ENCODE peak calls at places on chromosome 4, in eight cellular contexts. One of them, this sample, is unnamed. For H3K4me1 and H3K27me3, the result is how much of the 10 kb centered on the place peaks cover.

GRCh38 chr4:186946682-186947294 is 223.1 kb upstream of the FAT1 start:
- DNase-seq in mesenchymal stem cell: peak
- DNase-seq in tibial artery: no peak
- DNase-seq in neuronal stem cell: no peak
- DNase-seq in CD4-positive, alpha-beta memory T cell: no peak
- DNase-seq in prostate gland: no peak
- DNase-seq in fibroblast of lung: no peak
- DNase-seq in GM23248: no peak
- DNase-seq in this sample: no peak

GRCh38 chr4:76639292-76639691 is 204.3 kb downstream of the SHROOM3 start:
- DNase-seq in mesenchymal stem cell: no peak
- DNase-seq in tibial artery: no peak
- DNase-seq in neuronal stem cell: no peak
- DNase-seq in CD4-positive, alpha-beta memory T cell: no peak
- DNase-seq in prostate gland: no peak
- DNase-seq in fibroblast of lung: no peak
- DNase-seq in GM23248: peak
- DNase-seq in this sample: no peak

GRCh38 chr4:137510866-137511265 is 21.4 kb downstream of the PCDH18 start:
- DNase-seq in mesenchymal stem cell: peak
- DNase-seq in tibial artery: no peak
- DNase-seq in neuronal stem cell: no peak
- DNase-seq in CD4-positive, alpha-beta memory T cell: no peak
- DNase-seq in prostate gland: no peak
- DNase-seq in fibroblast of lung: peak
- DNase-seq in GM23248: peak
- DNase-seq in this sample: no peak

GRCh38 chr4:99723555-99724450 is 66.2 kb upstream of the C4orf54 start:
- DNase-seq in mesenchymal stem cell: peak
- DNase-seq in tibial artery: peak
- DNase-seq in neuronal stem cell: no peak
- DNase-seq in CD4-positive, alpha-beta memory T cell: no peak
- DNase-seq in prostate gland: peak
- DNase-seq in fibroblast of lung: peak
- DNase-seq in GM23248: peak
- DNase-seq in this sample: no peak

GRCh38 chr4:112225157-112225556 is 6.4 kb upstream of the AP1AR start:
- DNase-seq in mesenchymal stem cell: peak
- DNase-seq in tibial artery: no peak
- DNase-seq in neuronal stem cell: no peak
- DNase-seq in CD4-positive, alpha-beta memory T cell: no peak
- DNase-seq in prostate gland: no peak
- DNase-seq in fibroblast of lung: no peak
- DNase-seq in GM23248: no peak
- DNase-seq in this sample: no peak

GRCh38 chr4:26173619-26174018 is 147.2 kb upstream of the RBPJ start:
- DNase-seq in mesenchymal stem cell: peak
- DNase-seq in tibial artery: no peak
- DNase-seq in neuronal stem cell: no peak
- DNase-seq in CD4-positive, alpha-beta memory T cell: no peak
- DNase-seq in prostate gland: no peak
- DNase-seq in fibroblast of lung: peak
- DNase-seq in GM23248: no peak
- DNase-seq in this sample: no peak

GRCh38 chr4:98262431-98262830 is 1.2 kb downstream of the RAP1GDS1 start:
- DNase-seq in mesenchymal stem cell: no peak
- DNase-seq in tibial artery: no peak
- DNase-seq in neuronal stem cell: no peak
- DNase-seq in CD4-positive, alpha-beta memory T cell: peak
- DNase-seq in prostate gland: no peak
- DNase-seq in fibroblast of lung: no peak
- DNase-seq in GM23248: peak
- DNase-seq in this sample: no peak

GRCh38 chr4:5036239-5036638 is 15.0 kb upstream of the STK32B start:
- DNase-seq in mesenchymal stem cell: peak
- DNase-seq in tibial artery: peak
- DNase-seq in neuronal stem cell: no peak
- DNase-seq in CD4-positive, alpha-beta memory T cell: no peak
- DNase-seq in prostate gland: no peak
- DNase-seq in fibroblast of lung: no peak
- DNase-seq in GM23248: peak
- DNase-seq in this sample: no peak

GRCh38 chr4:137070614-137071013 is 461.7 kb downstream of the PCDH18 start:
- DNase-seq in mesenchymal stem cell: no peak
- DNase-seq in tibial artery: no peak
- DNase-seq in neuronal stem cell: no peak
- DNase-seq in CD4-positive, alpha-beta memory T cell: no peak
- DNase-seq in prostate gland: no peak
- DNase-seq in fibroblast of lung: no peak
- DNase-seq in GM23248: no peak
- DNase-seq in this sample: no peak

GRCh38 chr4:53313510-53313909 is 52.4 kb downstream of the SCFD2 start:
- DNase-seq in mesenchymal stem cell: peak
- DNase-seq in tibial artery: no peak
- DNase-seq in neuronal stem cell: peak
- DNase-seq in CD4-positive, alpha-beta memory T cell: no peak
- DNase-seq in prostate gland: no peak
- DNase-seq in fibroblast of lung: peak
- DNase-seq in GM23248: no peak
- DNase-seq in this sample: no peak

GRCh38 chr4:128821151-128821550 is 11.7 kb downstream of the JADE1 start:
- DNase-seq in mesenchymal stem cell: no peak
- DNase-seq in tibial artery: no peak
- DNase-seq in neuronal stem cell: no peak
- DNase-seq in CD4-positive, alpha-beta memory T cell: no peak
- DNase-seq in prostate gland: no peak
- DNase-seq in fibroblast of lung: no peak
- DNase-seq in GM23248: no peak
- DNase-seq in this sample: no peak
- H3K4me1 ChIP-seq in mesenchymal stem cell: under half
- H3K4me1 ChIP-seq in tibial artery: under half
- H3K4me1 ChIP-seq in neuronal stem cell: under half
- H3K4me1 ChIP-seq in CD4-positive, alpha-beta memory T cell: half or more
- H3K4me1 ChIP-seq in prostate gland: under half
- H3K4me1 ChIP-seq in fibroblast of lung: under half
- H3K4me1 ChIP-seq in GM23248: half or more
- H3K4me1 ChIP-seq in this sample: under half

GRCh38 chr4:56532239-56532638 is 26.6 kb downstream of the ARL9 start:
- DNase-seq in mesenchymal stem cell: no peak
- DNase-seq in tibial artery: no peak
- DNase-seq in neuronal stem cell: no peak
- DNase-seq in CD4-positive, alpha-beta memory T cell: no peak
- DNase-seq in prostate gland: no peak
- DNase-seq in fibroblast of lung: no peak
- DNase-seq in GM23248: no peak
- DNase-seq in this sample: no peak

GRCh38 chr4:56531823-56532222 is 26.2 kb downstream of the ARL9 start:
- DNase-seq in mesenchymal stem cell: peak
- DNase-seq in tibial artery: no peak
- DNase-seq in neuronal stem cell: no peak
- DNase-seq in CD4-positive, alpha-beta memory T cell: no peak
- DNase-seq in prostate gland: no peak
- DNase-seq in fibroblast of lung: no peak
- DNase-seq in GM23248: peak
- DNase-seq in this sample: no peak

GRCh38 chr4:56530269-56531148 is 24.9 kb downstream of the ARL9 start:
- DNase-seq in mesenchymal stem cell: peak
- DNase-seq in tibial artery: peak
- DNase-seq in neuronal stem cell: peak
- DNase-seq in CD4-positive, alpha-beta memory T cell: peak
- DNase-seq in prostate gland: peak
- DNase-seq in fibroblast of lung: peak
- DNase-seq in GM23248: peak
- DNase-seq in this sample: peak

GRCh38 chr4:56535915-56536314 is 30.3 kb downstream of the ARL9 start:
- DNase-seq in mesenchymal stem cell: no peak
- DNase-seq in tibial artery: no peak
- DNase-seq in neuronal stem cell: no peak
- DNase-seq in CD4-positive, alpha-beta memory T cell: no peak
- DNase-seq in prostate gland: no peak
- DNase-seq in fibroblast of lung: no peak
- DNase-seq in GM23248: no peak
- DNase-seq in this sample: no peak

DNA sequence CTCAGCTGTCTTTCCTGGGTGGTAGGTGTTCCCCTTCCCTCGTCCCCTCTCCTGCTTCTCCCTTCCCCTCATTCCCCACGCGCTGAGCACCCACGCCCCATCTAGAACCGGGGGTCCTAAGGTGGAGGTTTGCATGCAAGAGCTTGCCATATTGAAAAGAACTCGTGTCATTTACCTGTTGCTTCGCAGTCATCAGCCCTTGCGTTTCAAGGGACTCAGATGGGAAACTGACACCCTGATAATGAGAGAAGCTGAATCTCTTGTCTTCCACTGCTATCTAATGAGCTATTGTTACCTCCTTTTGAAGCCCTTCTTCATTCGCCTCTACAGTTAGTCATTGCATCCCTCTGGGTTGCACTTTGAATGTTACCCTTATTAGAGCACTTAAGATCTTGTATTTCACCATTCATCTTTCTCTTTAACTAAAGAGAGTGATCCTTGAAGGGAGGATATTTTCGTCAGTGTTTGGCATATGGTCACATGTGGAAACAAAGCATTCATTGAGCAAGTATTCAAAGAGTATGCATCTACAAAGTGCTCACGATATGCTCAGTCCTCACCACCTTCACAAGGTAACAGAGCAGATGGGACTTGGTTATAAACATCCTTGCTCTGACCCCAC is 25.7 kb downstream of the ARL9 start:
- DNase-seq in mesenchymal stem cell: peak
- DNase-seq in tibial artery: no peak
- DNase-seq in neuronal stem cell: no peak
- DNase-seq in CD4-positive, alpha-beta memory T cell: no peak
- DNase-seq in prostate gland: no peak
- DNase-seq in fibroblast of lung: no peak
- DNase-seq in GM23248: peak
- DNase-seq in this sample: no peak
- H3K27me3 ChIP-seq in mesenchymal stem cell: under half
- H3K27me3 ChIP-seq in tibial artery: under half
- H3K27me3 ChIP-seq in neuronal stem cell: under half
- H3K27me3 ChIP-seq in CD4-positive, alpha-beta memory T cell: under half
- H3K27me3 ChIP-seq in prostate gland: under half
- H3K27me3 ChIP-seq in fibroblast of lung: under half
- H3K27me3 ChIP-seq in GM23248: under half
- H3K27me3 ChIP-seq in this sample: under half

GRCh38 chr4:57083107-57083506 is 27.1 kb downstream of the IGFBP7 start:
- DNase-seq in mesenchymal stem cell: no peak
- DNase-seq in tibial artery: no peak
- DNase-seq in neuronal stem cell: no peak
- DNase-seq in CD4-positive, alpha-beta memory T cell: no peak
- DNase-seq in prostate gland: no peak
- DNase-seq in fibroblast of lung: peak
- DNase-seq in GM23248: no peak
- DNase-seq in this sample: no peak

GRCh38 chr4:57084360-57084759 is 25.8 kb downstream of the IGFBP7 start:
- DNase-seq in mesenchymal stem cell: no peak
- DNase-seq in tibial artery: no peak
- DNase-seq in neuronal stem cell: no peak
- DNase-seq in CD4-positive, alpha-beta memory T cell: no peak
- DNase-seq in prostate gland: no peak
- DNase-seq in fibroblast of lung: no peak
- DNase-seq in GM23248: no peak
- DNase-seq in this sample: no peak

GRCh38 chr4:57080781-57081650 is 29.2 kb downstream of the IGFBP7 start:
- DNase-seq in mesenchymal stem cell: peak
- DNase-seq in tibial artery: no peak
- DNase-seq in neuronal stem cell: no peak
- DNase-seq in CD4-positive, alpha-beta memory T cell: no peak
- DNase-seq in prostate gland: peak
- DNase-seq in fibroblast of lung: peak
- DNase-seq in GM23248: peak
- DNase-seq in this sample: no peak

GRCh38 chr4:57078685-57079521 is 31.3 kb downstream of the IGFBP7 start:
- DNase-seq in mesenchymal stem cell: peak
- DNase-seq in tibial artery: no peak
- DNase-seq in neuronal stem cell: peak
- DNase-seq in CD4-positive, alpha-beta memory T cell: no peak
- DNase-seq in prostate gland: peak
- DNase-seq in fibroblast of lung: no peak
- DNase-seq in GM23248: no peak
- DNase-seq in this sample: no peak

DNA sequence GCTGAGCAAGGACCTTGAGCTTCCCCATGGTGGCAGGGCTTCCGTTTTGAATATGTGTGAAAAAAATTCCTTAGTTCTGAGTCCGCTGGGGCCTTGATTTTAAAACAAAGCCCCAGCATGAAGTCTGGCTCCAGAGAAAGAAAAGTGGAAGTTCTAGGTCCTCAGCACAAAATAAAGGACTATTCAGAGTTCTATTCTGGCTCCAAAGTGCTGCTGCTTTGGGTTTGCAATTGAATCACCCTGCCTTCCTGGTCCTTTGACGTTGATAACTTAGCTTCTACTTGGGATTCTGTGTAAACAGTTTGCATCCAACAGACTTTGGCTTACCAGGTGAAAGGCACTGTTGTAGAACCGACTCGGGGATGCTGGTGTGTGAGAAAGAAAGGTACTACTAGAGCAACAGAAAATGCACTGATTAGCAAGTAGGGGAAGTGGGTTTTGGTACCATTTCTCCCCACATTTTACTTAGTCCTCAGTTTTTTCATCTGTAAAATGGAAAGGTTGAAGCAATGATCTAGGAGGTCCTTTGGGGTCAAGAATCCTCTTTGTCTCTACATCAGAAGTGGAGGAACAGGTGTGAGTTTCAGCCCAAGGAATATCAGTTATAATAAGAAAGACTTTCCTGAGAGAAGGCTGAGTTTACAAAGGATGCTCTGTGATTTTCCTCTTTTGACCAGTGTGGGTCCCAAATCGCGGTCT is 28.4 kb downstream of the IGFBP7 start:
- DNase-seq in mesenchymal stem cell: no peak
- DNase-seq in tibial artery: no peak
- DNase-seq in neuronal stem cell: no peak
- DNase-seq in CD4-positive, alpha-beta memory T cell: no peak
- DNase-seq in prostate gland: no peak
- DNase-seq in fibroblast of lung: no peak
- DNase-seq in GM23248: no peak
- DNase-seq in this sample: no peak
- H3K4me1 ChIP-seq in mesenchymal stem cell: under half
- H3K4me1 ChIP-seq in tibial artery: under half
- H3K4me1 ChIP-seq in neuronal stem cell: under half
- H3K4me1 ChIP-seq in CD4-positive, alpha-beta memory T cell: under half
- H3K4me1 ChIP-seq in prostate gland: under half
- H3K4me1 ChIP-seq in fibroblast of lung: under half
- H3K4me1 ChIP-seq in GM23248: under half
- H3K4me1 ChIP-seq in this sample: under half

DNA sequence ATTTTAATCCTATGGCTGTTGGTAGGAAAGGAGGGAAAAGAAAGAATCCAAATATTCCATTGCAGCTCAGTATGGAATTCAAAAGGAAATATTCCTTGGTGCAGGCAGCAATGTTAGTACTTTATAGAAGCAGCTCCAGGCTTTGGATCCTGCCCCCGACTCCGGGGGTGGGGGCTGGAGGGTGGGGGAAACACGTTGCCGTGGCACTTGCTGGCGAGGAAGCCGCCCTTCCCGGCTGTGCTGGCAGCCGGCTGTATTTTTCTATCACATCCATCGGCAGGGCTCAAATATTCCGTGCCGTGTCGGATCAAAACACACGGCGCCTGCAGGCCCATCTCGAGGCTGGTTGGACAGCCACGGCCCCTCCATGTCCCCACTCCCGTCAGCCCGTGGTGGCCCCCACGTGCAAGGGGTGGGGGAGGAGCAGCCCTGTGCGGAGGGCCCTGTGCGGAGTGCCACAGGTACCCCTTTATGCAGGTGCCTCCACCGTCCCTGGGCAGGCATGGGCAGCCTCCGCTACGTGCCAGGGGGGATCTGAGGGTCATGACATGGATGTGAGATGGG is 5.8 kb downstream of the ADRA2C start:
- DNase-seq in mesenchymal stem cell: no peak
- DNase-seq in tibial artery: peak
- DNase-seq in neuronal stem cell: no peak
- DNase-seq in CD4-positive, alpha-beta memory T cell: no peak
- DNase-seq in prostate gland: no peak
- DNase-seq in fibroblast of lung: no peak
- DNase-seq in GM23248: no peak
- DNase-seq in this sample: no peak
- H3K27me3 ChIP-seq in mesenchymal stem cell: half or more
- H3K27me3 ChIP-seq in tibial artery: under half
- H3K27me3 ChIP-seq in neuronal stem cell: half or more
- H3K27me3 ChIP-seq in CD4-positive, alpha-beta memory T cell: under half
- H3K27me3 ChIP-seq in prostate gland: under half
- H3K27me3 ChIP-seq in fibroblast of lung: under half
- H3K27me3 ChIP-seq in GM23248: half or more
- H3K27me3 ChIP-seq in this sample: under half

This sample was measured in effector memory CD4-positive, alpha-beta T cell.